ENCODE peak calls at places on chromosomes 5 and 9, in four cellular contexts. One of them, this sample, is unnamed.

GRCh38 chr5:132026516-132027008 is 15.1 kb upstream of the ACSL6 start:
- DNase-seq in neuronal stem cell: no peak
- DNase-seq in upper lobe of right lung: peak; percentile 40
- DNase-seq in GM13977: no peak
- DNase-seq in this sample: no peak

GRCh38 chr5:26625099-26625498 is 413.3 kb downstream of the CDH9 start:
- DNase-seq in neuronal stem cell: no peak
- DNase-seq in upper lobe of right lung: no peak
- DNase-seq in GM13977: no peak
- DNase-seq in this sample: no peak

GRCh38 chr5:142466195-142466951 is 141.6 kb upstream of the SPRY4 start:
- DNase-seq in neuronal stem cell: no peak
- DNase-seq in upper lobe of right lung: no peak
- DNase-seq in GM13977: no peak
- DNase-seq in this sample: no peak

GRCh38 chr9:4572184-4572826 is 82.0 kb downstream of the SLC1A1 start:
- DNase-seq in neuronal stem cell: no peak
- DNase-seq in upper lobe of right lung: no peak
- DNase-seq in GM13977: no peak
- DNase-seq in this sample: no peak

GRCh38 chr5:82142217-82142841 is 135.8 kb downstream of the RPS23 start:
- DNase-seq in neuronal stem cell: no peak
- DNase-seq in upper lobe of right lung: no peak
- DNase-seq in GM13977: no peak
- DNase-seq in this sample: no peak

GRCh38 chr9:37381094-37381741 is 41.3 kb upstream of the GRHPR start:
- DNase-seq in neuronal stem cell: no peak
- DNase-seq in upper lobe of right lung: no peak
- DNase-seq in GM13977: no peak
- DNase-seq in this sample: no peak

GRCh38 chr5:142894749-142895148 is 124.6 kb downstream of the ARHGAP26 start:
- DNase-seq in neuronal stem cell: no peak
- DNase-seq in upper lobe of right lung: no peak
- DNase-seq in GM13977: no peak
- DNase-seq in this sample: no peak

GRCh38 chr5:17918373-17919104 is 284.3 kb downstream of the TAF11L14 start:
- DNase-seq in neuronal stem cell: no peak
- DNase-seq in upper lobe of right lung: no peak
- DNase-seq in GM13977: no peak
- DNase-seq in this sample: no peak

GRCh38 chr9:16524823-16525222 is 345.6 kb downstream of the BNC2 start:
- DNase-seq in neuronal stem cell: no peak
- DNase-seq in upper lobe of right lung: no peak
- DNase-seq in GM13977: no peak
- DNase-seq in this sample: no peak

GRCh38 chr5:169302046-169302445 is 1.1 kb upstream of the SLIT3 start:
- DNase-seq in neuronal stem cell: no peak
- DNase-seq in upper lobe of right lung: no peak
- DNase-seq in GM13977: no peak
- DNase-seq in this sample: no peak

GRCh38 chr9:6931913-6932312 is 174.1 kb downstream of the KDM4C start:
- DNase-seq in neuronal stem cell: no peak
- DNase-seq in upper lobe of right lung: no peak
- DNase-seq in GM13977: no peak
- DNase-seq in this sample: peak; percentile 36

GRCh38 chr9:125634040-125634717 is 72.8 kb downstream of the MAPKAP1 start:
- DNase-seq in neuronal stem cell: no peak
- DNase-seq in upper lobe of right lung: no peak
- DNase-seq in GM13977: no peak
- DNase-seq in this sample: no peak

GRCh38 chr9:106772523-106773290 is 90.3 kb upstream of the ZNF462 start:
- DNase-seq in neuronal stem cell: no peak
- DNase-seq in upper lobe of right lung: no peak
- DNase-seq in GM13977: no peak
- DNase-seq in this sample: no peak

GRCh38 chr5:151812757-151813309 is 41.1 kb downstream of the G3BP1 start:
- DNase-seq in neuronal stem cell: no peak
- DNase-seq in upper lobe of right lung: no peak
- DNase-seq in GM13977: no peak
- DNase-seq in this sample: no peak

GRCh38 chr9:33329996-33330395 is 39.7 kb downstream of the NFX1 start:
- DNase-seq in neuronal stem cell: no peak
- DNase-seq in upper lobe of right lung: no peak
- DNase-seq in GM13977: no peak
- DNase-seq in this sample: peak; percentile 51

GRCh38 chr9:135051316-135052038 is 36.0 kb upstream of the OLFM1 start:
- DNase-seq in neuronal stem cell: no peak
- DNase-seq in upper lobe of right lung: peak; percentile 37
- DNase-seq in GM13977: no peak
- DNase-seq in this sample: no peak

GRCh38 chr9:12776775-12777055 is 1.9 kb downstream of the LURAP1L start:
- DNase-seq in neuronal stem cell: no peak
- DNase-seq in upper lobe of right lung: no peak
- DNase-seq in GM13977: no peak
- DNase-seq in this sample: no peak

GRCh38 chr5:158364367-158364766 is 505.4 kb upstream of the CLINT1 start:
- DNase-seq in neuronal stem cell: no peak
- DNase-seq in upper lobe of right lung: no peak
- DNase-seq in GM13977: no peak
- DNase-seq in this sample: no peak

GRCh38 chr9:107767711-107768110 is 278.1 kb upstream of the KLF4 start:
- DNase-seq in neuronal stem cell: no peak
- DNase-seq in upper lobe of right lung: no peak
- DNase-seq in GM13977: no peak
- DNase-seq in this sample: no peak